ENCODE peak calls at places on chromosomes 4 and X, in eight cellular contexts. B is SK-MEL-5; I is AG09319; J is stimulated activated CD4-positive, alpha-beta T cell treated with anti-CD3 and anti-CD28 coated beads, Interleukin-15, amount 100 ng/mL, for 1 hour; H is activated CD4-positive, alpha-beta T cell treated with anti-CD3 and anti-CD28 coated beads, Interleukin-2, amount 50 U/mL, for 1 hour; O is stimulated activated naive CD8-positive, alpha-beta T cell treated with anti-CD3 and anti-CD28 coated beads, Interleukin-15, amount 100 ng/mL, for 72 hours; P is psoas muscle; D is Daoy. R is an unnamed sample.

GRCh38 chrX:45824471-45824870 is 623.8 kb upstream of the DIPK2B start:
- DNase-seq in P (no peak), B (peak), D (peak), J (peak), O (no peak), I (peak), H (peak), R (no peak)

GRCh38 chrX:47502591-47503222 is 19.7 kb upstream of the ZNF41 start:
- DNase-seq in J (no peak), P (no peak), O (no peak), B (no peak), D (no peak), H (no peak), I (no peak), R (no peak)

GRCh38 chrX:42992199-42992943 is 214.4 kb upstream of the PPP1R2C start:
- DNase-seq in D (no peak), B (no peak), H (no peak), O (no peak), P (no peak), J (no peak), I (no peak), R (no peak)

GRCh38 chrX:10945463-10945862 is 165.7 kb upstream of the HCCS start:
- DNase-seq in H (no peak), J (no peak), O (no peak), B (no peak), D (no peak), P (no peak), I (no peak), R (no peak)

GRCh38 chr4:138562544-138562961 is 320.4 kb upstream of the SLC7A11 start:
- DNase-seq in P (no peak), B (no peak), H (no peak), O (no peak), I (peak), D (peak), J (no peak), R (no peak)

GRCh38 chrX:21374163-21374993 is at the start of gene CNKSR2:
- DNase-seq in I (no peak), B (peak), P (peak), J (peak), H (peak), D (peak), O (peak), R (no peak)

GRCh38 chr4:85741421-85741820 is 266.5 kb downstream of the ARHGAP24 start:
- DNase-seq in P (no peak), I (no peak), B (no peak), O (no peak), D (no peak), J (no peak), H (no peak), R (no peak)

GRCh38 chrX:29281078-29281742 is 694.0 kb downstream of the IL1RAPL1 start:
- DNase-seq in B (no peak), D (no peak), I (no peak), J (no peak), H (no peak), O (no peak), P (no peak), R (no peak)

GRCh38 chr4:131644619-131645018 is 1504.5 kb upstream of the PCDH10 start:
- DNase-seq in I (no peak), D (peak), H (no peak), J (no peak), P (no peak), B (peak), O (no peak), R (no peak)

GRCh38 chrX:63128509-63128908 is 222.6 kb downstream of the SPIN4 start:
- DNase-seq in D (no peak), P (no peak), H (no peak), B (peak), J (no peak), O (no peak), I (no peak), R (no peak)

GRCh38 chr4:7978907-7979651 is 39.4 kb upstream of the AFAP1 start:
- DNase-seq in P (no peak), B (no peak), H (no peak), J (no peak), I (no peak), O (no peak), D (peak), R (no peak)

GRCh38 chrX:145190801-145191389 is 56.4 kb upstream of the SPANXN1 start:
- DNase-seq in D (no peak), I (no peak), P (no peak), B (peak), H (no peak), O (no peak), J (no peak), R (no peak)

GRCh38 chrX:104564921-104565703 is 887 bp upstream of the IL1RAPL2 start:
- DNase-seq in H (no peak), D (no peak), P (no peak), O (no peak), B (no peak), J (no peak), I (no peak), R (no peak)

GRCh38 chrX:95893632-95894031 is 791.0 kb upstream of the DIAPH2 start:
- DNase-seq in I (no peak), H (no peak), O (no peak), J (no peak), D (no peak), P (no peak), B (no peak), R (no peak)